ENCODE peak calls at places on chromosomes 13 and 19, in six cellular contexts. V is mesendoderm, T is IMR-90, U is SK-N-SH, O is mesenchymal stem cell, C is GM12878. N is an unnamed sample.

GRCh38 chr13:39501711-39502324 is 101.2 kb downstream of the LHFPL6 start:
- DNase-seq in V (peak; percentile 80), T (no peak), U (no peak), O (peak; percentile 37), C (no peak), N (no peak)

GRCh38 chr19:45632468-45633196 is 6.6 kb downstream of the EML2 start:
- DNase-seq in V (peak; percentile 92), T (peak; percentile 89), U (peak; percentile 96), O (peak; percentile 85), C (no peak), N (peak; percentile 95)

GRCh38 chr19:804419-805160 is 7.3 kb downstream of the PTBP1 start:
- DNase-seq in V (no peak), T (no peak), U (no peak), O (no peak), C (no peak), N (no peak)

GRCh38 chr13:26459276-26460131 is 98.0 kb upstream of the WASF3 start:
- DNase-seq in V (no peak), T (no peak), U (no peak), O (peak; percentile 13), C (no peak), N (peak; percentile 49)

GRCh38 chr13:36528105-36528504 is 95.8 kb downstream of the CCNA1 start:
- DNase-seq in V (no peak), T (no peak), U (no peak), O (no peak), C (no peak), N (no peak)

GRCh38 chr13:41496420-41497234 is 39.3 kb downstream of the RGCC start:
- DNase-seq in V (peak; percentile 51), T (peak; percentile 95), U (no peak), O (peak; percentile 79), C (no peak), N (peak; percentile 70)

GRCh38 chr19:7778081-7778480 is 15.0 kb downstream of the CLEC4M start:
- DNase-seq in V (no peak), T (no peak), U (no peak), O (no peak), C (no peak), N (no peak)

GRCh38 chr19:19105365-19106060 is 32.8 kb downstream of the TMEM161A start:
- DNase-seq in V (peak; percentile 84), T (no peak), U (peak; percentile 56), O (peak; percentile 77), C (peak; percentile 13), N (peak; percentile 33)

GRCh38 chr19:13093407-13094284 is 9.0 kb downstream of the LYL1 start:
- DNase-seq in V (peak; percentile 95), T (peak; percentile 78), U (peak; percentile 92), O (peak; percentile 84), C (no peak), N (peak; percentile 83)

GRCh38 chr13:103515410-103515809 is 449.2 kb upstream of the SLC10A2 start:
- DNase-seq in V (no peak), T (no peak), U (peak; percentile 23), O (no peak), C (no peak), N (no peak)

GRCh38 chr13:28796938-28797257 is 23.2 kb upstream of the MTUS2 start:
- DNase-seq in V (no peak), T (no peak), U (no peak), O (no peak), C (no peak), N (no peak)

GRCh38 chr13:110294146-110294545 is 12.8 kb downstream of the COL4A1 start:
- DNase-seq in V (no peak), T (no peak), U (no peak), O (peak; percentile 61), C (no peak), N (peak; percentile 73)

GRCh38 chr19:46202426-46202825 is 27.1 kb upstream of the IGFL1 start:
- DNase-seq in V (no peak), T (no peak), U (no peak), O (no peak), C (no peak), N (no peak)

GRCh38 chr13:109363431-109363830 is 423.0 kb downstream of the IRS2 start:
- DNase-seq in V (no peak), T (no peak), U (no peak), O (no peak), C (no peak), N (no peak)

GRCh38 chr19:29292562-29292961 is 79.6 kb upstream of the UQCRFS1 start:
- DNase-seq in V (no peak), T (no peak), U (no peak), O (no peak), C (no peak), N (no peak)

GRCh38 chr13:24264976-24265375 is 44.4 kb upstream of the C1QTNF9 start:
- DNase-seq in V (no peak), T (no peak), U (no peak), O (no peak), C (no peak), N (no peak)

GRCh38 chr13:41468631-41469030 is 11.3 kb downstream of the RGCC start:
- DNase-seq in V (no peak), T (no peak), U (no peak), O (no peak), C (no peak), N (no peak)

GRCh38 chr13:59674616-59675015 is 489.1 kb downstream of the DIAPH3 start:
- DNase-seq in V (no peak), T (no peak), U (no peak), O (no peak), C (no peak), N (no peak)

GRCh38 chr13:59673301-59673700 is 490.4 kb downstream of the DIAPH3 start:
- DNase-seq in V (no peak), T (peak; percentile 28), U (no peak), O (no peak), C (no peak), N (no peak)

GRCh38 chr13:59666504-59666903 is 497.2 kb downstream of the DIAPH3 start:
- DNase-seq in V (no peak), T (peak; percentile 7), U (no peak), O (no peak), C (no peak), N (no peak)

GRCh38 chr13:59672445-59672844 is 491.3 kb downstream of the DIAPH3 start:
- DNase-seq in V (no peak), T (no peak), U (no peak), O (no peak), C (no peak), N (no peak)

DNA sequence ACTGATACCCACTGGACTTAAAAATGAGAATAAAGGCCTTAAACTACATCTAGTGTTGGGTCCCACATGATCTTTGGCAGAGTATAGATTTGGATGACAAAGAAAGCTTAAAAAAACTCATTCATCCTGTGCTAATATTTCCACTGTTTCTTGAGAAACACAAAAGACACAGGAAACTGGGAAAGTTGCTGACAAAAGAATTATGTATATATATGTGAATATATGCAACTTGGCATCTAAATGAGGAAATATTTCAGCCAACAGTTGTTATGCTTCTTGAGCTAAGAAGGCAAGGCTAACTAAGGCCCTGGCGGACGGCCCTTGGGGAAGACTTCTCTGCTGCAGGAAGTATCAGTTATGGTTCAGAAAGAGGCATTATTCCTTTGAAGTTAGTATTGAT is 491.9 kb downstream of the DIAPH3 start:
- DNase-seq in V (no peak), T (no peak), U (no peak), O (no peak), C (no peak), N (no peak)
- H3K4me2 ChIP-seq in V (no peak overlapping the region), T (no peak overlapping the region), U (no peak overlapping the region), O (no peak overlapping the region), C (no peak overlapping the region), N (no peak overlapping the region)

GRCh38 chr19:11587302-11587972 is 9.8 kb upstream of the ZNF627 start:
- DNase-seq in V (peak; percentile 65), T (peak; percentile 60), U (peak; percentile 85), O (peak; percentile 71), C (no peak), N (peak; percentile 89)
- H3K4me2 ChIP-seq in V (no peak overlapping the region), T (peak overlapping the region; percentile 55), U (peak overlapping the region; percentile 55), O (no peak overlapping the region), C (peak overlapping the region; percentile 14), N (peak overlapping the region; percentile 50)

DNA sequence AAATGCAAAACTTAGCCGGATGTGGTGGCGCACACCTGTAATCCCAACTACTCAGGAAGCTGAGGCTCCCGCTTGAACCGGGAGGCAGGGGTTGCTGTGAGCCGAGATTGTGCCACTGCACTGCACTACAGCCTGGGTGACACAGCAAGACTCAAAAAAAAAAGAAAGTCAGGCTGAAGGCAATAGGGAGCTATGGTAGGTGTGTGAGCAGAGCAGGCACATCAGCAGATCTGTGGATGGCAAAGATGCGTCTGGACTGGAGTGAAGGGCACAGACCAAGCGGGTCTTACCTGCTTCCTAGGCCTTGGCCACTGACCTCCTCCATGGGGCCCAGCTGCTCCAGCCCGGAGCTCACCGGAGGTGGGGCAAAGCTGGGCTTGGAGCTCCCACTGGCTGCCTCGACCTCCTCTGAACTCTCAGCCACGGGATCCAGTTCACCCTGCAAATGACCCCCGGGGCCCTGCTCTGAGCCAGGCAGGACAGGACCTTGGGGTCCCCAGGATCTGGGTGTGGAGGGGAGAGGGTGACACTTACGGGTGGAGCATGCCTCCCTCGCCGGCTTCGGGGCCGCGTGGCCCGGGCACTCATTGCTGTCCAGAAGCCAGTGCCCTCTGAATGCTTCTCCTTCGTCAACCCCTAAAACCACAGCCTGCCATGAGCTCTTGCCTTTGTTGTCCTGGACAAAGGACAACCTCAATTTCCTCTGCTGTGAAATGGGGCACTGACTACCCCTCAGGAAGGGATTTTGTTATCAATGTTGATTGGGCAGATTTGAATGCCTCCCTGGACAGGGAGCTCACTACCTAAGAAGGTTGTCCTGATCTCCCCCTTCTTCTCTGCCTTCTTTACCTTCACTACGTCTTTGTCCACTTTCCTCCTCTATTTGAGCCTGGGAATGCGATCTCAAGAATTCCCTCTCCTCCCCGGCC is 569 bp downstream of the USHBP1 start:
- DNase-seq in V (no peak), T (no peak), U (no peak), O (no peak), C (no peak), N (no peak)
- H3K4me2 ChIP-seq in V (no peak overlapping the region), T (no peak overlapping the region), U (no peak overlapping the region), O (no peak overlapping the region), C (no peak overlapping the region), N (no peak overlapping the region)

DNA sequence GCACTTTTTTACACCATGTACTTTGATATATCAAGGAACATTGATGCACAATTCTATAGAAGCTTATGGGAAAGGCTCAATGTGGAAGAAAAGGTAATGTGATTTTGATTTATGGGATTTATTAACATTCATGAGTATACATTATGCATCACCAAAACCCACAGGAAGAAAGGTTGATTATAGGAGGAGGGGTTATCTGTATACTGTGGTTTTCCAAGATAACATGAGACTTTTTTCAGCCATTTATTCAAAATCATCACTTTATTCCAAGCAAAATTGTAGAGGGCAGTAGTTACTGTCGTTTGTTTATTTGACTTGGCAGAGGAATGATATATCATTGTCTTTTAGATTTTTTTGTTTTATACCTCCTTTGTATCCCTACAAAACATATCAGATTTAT is 54.9 kb downstream of the WDFY2 start:
- DNase-seq in V (no peak), T (peak; percentile 11), U (no peak), O (no peak), C (no peak), N (no peak)
- H3K4me2 ChIP-seq in V (no peak overlapping the region), T (no peak overlapping the region), U (peak overlapping the region; percentile 21), O (no peak overlapping the region), C (no peak overlapping the region), N (peak overlapping the region; percentile 79)

N was measured in GM23248.